ENCODE peak calls at places on chromosome 1, in five cellular contexts. X is IMR-90, G is neuronal stem cell, D is H9, B is mesendoderm. O is an unnamed sample.

GRCh38 chr1:156337052-156337887 is 822 bp downstream of the CCT3 start:
- DNase-seq in X (peak), G (no peak), D (no peak), B (no peak), O (no peak)

GRCh38 chr1:81430236-81430635 is 370.5 kb upstream of the ADGRL2 start:
- DNase-seq in X (no peak), G (no peak), D (no peak), B (peak), O (no peak)

GRCh38 chr1:85109475-85109874 is 61.2 kb upstream of the MCOLN3 start:
- DNase-seq in X (peak), G (peak), D (peak), B (peak), O (peak)

GRCh38 chr1:30366914-30367313 is 356.5 kb downstream of the MATN1 start:
- DNase-seq in X (no peak), G (no peak), D (peak), B (peak), O (no peak)

GRCh38 chr1:230827081-230827681 is 41.1 kb downstream of the C1orf198 start:
- DNase-seq in X (peak), G (no peak), D (no peak), B (no peak), O (no peak)

GRCh38 chr1:9825101-9826074 is 1.6 kb upstream of the CLSTN1 start:
- DNase-seq in X (peak), G (no peak), D (peak), B (peak), O (peak)

GRCh38 chr1:106225406-106225805 is 831.1 kb upstream of the PRMT6 start:
- DNase-seq in X (no peak), G (no peak), D (no peak), B (no peak), O (no peak)

GRCh38 chr1:16888806-16889178 is 7.0 kb upstream of the RNU1-2 start:
- DNase-seq in X (no peak), G (no peak), D (no peak), B (peak), O (peak)

GRCh38 chr1:35164893-35165292 is 28.1 kb downstream of the SFPQ start:
- DNase-seq in X (no peak), G (no peak), D (no peak), B (no peak), O (no peak)

GRCh38 chr1:17561252-17561558 is 21.7 kb downstream of the ARHGEF10L start:
- DNase-seq in X (no peak), G (no peak), D (no peak), B (no peak), O (no peak)

GRCh38 chr1:246705368-246705767 is 18.8 kb upstream of the SCCPDH start:
- DNase-seq in X (peak), G (no peak), D (no peak), B (no peak), O (peak)

GRCh38 chr1:235709018-235709417 is 59.4 kb upstream of the GNG4 start:
- DNase-seq in X (no peak), G (no peak), D (no peak), B (no peak), O (no peak)

GRCh38 chr1:225426395-225427248 is 1.2 kb downstream of the LBR start:
- DNase-seq in X (peak), G (no peak), D (no peak), B (peak), O (no peak)

GRCh38 chr1:75233302-75233929 is 99.2 kb downstream of the LHX8 start:
- DNase-seq in X (peak), G (peak), D (no peak), B (peak), O (peak)

GRCh38 chr1:181733486-181733885 is 250.2 kb downstream of the CACNA1E start:
- DNase-seq in X (no peak), G (no peak), D (no peak), B (no peak), O (no peak)

GRCh38 chr1:12615916-12616708 is 1.9 kb downstream of the DHRS3 start:
- DNase-seq in X (peak), G (no peak), D (peak), B (peak), O (peak)

GRCh38 chr1:83813571-83813970 is 185.4 kb downstream of the TTLL7 start:
- DNase-seq in X (no peak), G (no peak), D (no peak), B (no peak), O (no peak)

GRCh38 chr1:183029591-183030000 is 6.4 kb downstream of the LAMC1 start:
- DNase-seq in X (peak), G (no peak), D (no peak), B (peak), O (peak)

GRCh38 chr1:177780096-177780700 is 189.7 kb downstream of the SEC16B start:
- DNase-seq in X (peak), G (no peak), D (no peak), B (peak), O (peak)

GRCh38 chr1:232921416-232921815 is 29.0 kb upstream of the NTPCR start:
- DNase-seq in X (no peak), G (no peak), D (no peak), B (no peak), O (no peak)

GRCh38 chr1:98388431-98388830 is 273.1 kb upstream of the SNX7 start:
- DNase-seq in X (peak), G (no peak), D (no peak), B (no peak), O (no peak)

GRCh38 chr1:162093095-162093494 is 23.6 kb downstream of the NOS1AP start:
- DNase-seq in X (no peak), G (no peak), D (no peak), B (no peak), O (no peak)

GRCh38 chr1:228144213-228145049 is 4.4 kb downstream of the GUK1 start:
- DNase-seq in X (no peak), G (no peak), D (no peak), B (no peak), O (no peak)
- H3K4me2 ChIP-seq in X (no peak), G (no peak), D (no peak), B (no peak), O (no peak)

GRCh38 chr1:238439483-238439882 is 548.8 kb upstream of the ZP4 start:
- DNase-seq in X (no peak), G (peak), D (no peak), B (peak), O (no peak)

GRCh38 chr1:238443687-238444086 is 553.0 kb upstream of the ZP4 start:
- DNase-seq in X (no peak), G (no peak), D (no peak), B (no peak), O (no peak)

DNA sequence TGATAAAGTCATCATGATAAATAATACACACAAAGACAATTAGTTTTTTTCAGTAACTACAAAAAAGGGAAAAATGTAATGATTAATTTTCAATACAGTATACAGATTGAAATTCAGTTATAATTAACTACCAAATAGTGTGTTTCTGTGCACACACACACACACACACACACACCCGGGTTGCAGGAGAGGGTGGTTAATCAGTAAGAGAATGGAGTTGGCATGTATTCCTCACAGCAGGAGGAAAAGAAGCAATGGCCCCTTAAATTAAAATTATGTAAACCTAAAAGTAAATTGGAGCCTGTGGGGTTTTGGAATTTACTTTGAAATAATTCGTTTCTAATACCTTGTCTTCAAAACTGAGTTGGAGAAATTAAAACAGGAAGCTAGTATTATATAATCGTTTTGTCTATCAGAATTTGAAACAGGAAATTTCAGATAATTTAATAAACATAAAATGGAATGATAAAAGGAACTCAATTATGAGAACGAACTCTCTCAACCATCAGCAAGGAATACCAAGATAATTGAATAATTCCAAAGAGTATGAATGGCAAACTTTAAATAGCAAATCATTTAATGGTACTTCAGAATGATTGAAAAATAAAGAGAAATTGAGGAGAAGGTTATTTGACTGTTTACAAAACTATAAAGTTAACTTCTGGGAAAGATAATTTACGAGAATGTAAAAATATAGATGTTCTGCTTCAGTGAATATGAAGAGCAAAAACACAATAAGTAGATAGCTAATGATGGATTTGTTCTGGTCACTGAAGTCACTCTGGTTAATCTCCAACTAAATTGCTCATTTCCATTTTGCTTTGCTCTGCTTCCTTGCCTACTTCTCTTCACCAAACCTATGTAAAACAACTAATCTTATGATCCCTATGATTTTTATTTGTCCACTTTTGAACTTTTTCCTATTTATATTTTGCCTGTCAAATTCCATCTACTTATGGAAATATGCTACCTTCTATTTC is 547.9 kb upstream of the ZP4 start:
- DNase-seq in X (no peak), G (no peak), D (no peak), B (no peak), O (no peak)
- H2AK5ac ChIP-seq in X (no peak), G (no peak), D (no peak), B (no peak), O (no peak)

DNA sequence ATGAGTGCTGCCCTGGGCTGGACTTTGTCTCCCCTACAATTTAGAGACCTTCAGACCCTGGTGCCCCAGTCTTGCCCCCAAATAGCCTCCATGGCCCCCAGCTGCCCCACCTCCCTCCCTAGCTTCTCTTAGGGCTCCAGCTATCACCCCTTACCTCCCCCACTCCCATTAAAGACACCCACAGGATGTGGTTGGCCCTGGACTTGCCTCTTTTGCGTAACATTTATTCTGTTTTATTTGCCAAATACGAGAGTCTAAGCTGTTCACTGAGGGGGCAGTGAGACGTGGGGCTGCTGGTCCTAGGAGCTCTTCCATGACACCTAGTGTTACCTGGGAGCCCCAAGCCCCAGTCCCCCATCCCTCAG is 4.5 kb downstream of the ZC3H12A start:
- DNase-seq in X (peak), G (no peak), D (no peak), B (no peak), O (no peak)
- H3K4me2 ChIP-seq in X (peak), G (no peak), D (no peak), B (no peak), O (peak)

DNA sequence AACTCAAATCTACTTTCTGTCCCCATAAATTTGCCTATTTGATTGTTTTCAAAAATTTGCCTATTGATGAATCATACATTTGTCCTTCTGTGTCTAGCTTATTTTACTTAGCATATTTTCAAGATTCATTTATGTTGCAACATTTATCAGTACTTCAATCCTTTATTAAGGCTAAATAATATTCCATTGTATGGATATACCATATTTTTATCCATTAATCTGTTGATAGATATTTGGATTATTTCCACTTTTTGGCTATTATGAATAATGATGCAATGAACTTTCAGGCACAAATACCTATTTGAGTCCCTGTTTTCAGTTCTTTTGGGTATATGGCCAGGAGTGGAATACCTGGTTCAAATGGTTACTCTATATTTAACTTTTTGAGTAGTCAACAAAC is 99.7 kb upstream of the DMRTA2 start:
- DNase-seq in X (no peak), G (no peak), D (no peak), B (no peak), O (no peak)
- H2AK5ac ChIP-seq in X (no peak), G (no peak), D (no peak), B (no peak), O (no peak)

GRCh38 chr1:2041305-2041704 is 8.9 kb upstream of the PRKCZ start:
- DNase-seq in X (no peak), G (no peak), D (no peak), B (no peak), O (no peak)
- H3K4me2 ChIP-seq in X (no peak), G (no peak), D (no peak), B (no peak), O (no peak)

GRCh38 chr1:18859560-18859959 is at the start of gene TAS1R2:
- DNase-seq in X (no peak), G (no peak), D (no peak), B (no peak), O (no peak)

GRCh38 chr1:18856435-18856834 is 3.0 kb downstream of the TAS1R2 start:
- DNase-seq in X (no peak), G (no peak), D (no peak), B (no peak), O (no peak)

GRCh38 chr1:18855573-18855972 is 3.9 kb downstream of the TAS1R2 start:
- DNase-seq in X (no peak), G (no peak), D (no peak), B (no peak), O (no peak)

GRCh38 chr1:18861082-18861481 is 1.6 kb upstream of the TAS1R2 start:
- DNase-seq in X (no peak), G (no peak), D (no peak), B (no peak), O (no peak)

DNA sequence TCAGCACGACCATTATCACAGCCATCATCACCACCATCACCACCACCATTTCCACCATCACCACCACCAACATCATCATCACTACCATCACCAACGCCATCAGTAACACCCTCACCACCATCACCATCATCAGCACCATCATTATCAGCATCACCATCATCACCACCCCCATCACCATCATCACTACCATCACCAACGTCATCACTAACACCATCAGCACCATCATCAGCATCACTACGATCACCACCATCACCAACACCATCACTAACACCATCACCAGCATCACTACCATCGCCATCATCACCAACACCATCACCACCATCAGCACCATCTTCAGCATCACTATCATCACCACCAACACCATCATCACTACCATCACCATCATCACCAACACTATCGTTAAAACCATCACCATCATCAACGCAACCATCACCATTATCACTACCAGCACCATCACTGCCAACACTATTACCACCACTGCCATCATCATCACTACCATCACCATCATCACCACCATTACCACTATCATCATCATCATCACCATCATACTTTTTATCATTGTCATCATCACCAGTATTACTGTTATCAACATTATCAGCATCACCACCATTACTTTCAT is 1.3 kb downstream of the TAS1R2 start:
- DNase-seq in X (no peak), G (no peak), D (no peak), B (no peak), O (no peak)
- H2AK5ac ChIP-seq in X (no peak), G (no peak), D (no peak), B (no peak), O (no peak)

DNA sequence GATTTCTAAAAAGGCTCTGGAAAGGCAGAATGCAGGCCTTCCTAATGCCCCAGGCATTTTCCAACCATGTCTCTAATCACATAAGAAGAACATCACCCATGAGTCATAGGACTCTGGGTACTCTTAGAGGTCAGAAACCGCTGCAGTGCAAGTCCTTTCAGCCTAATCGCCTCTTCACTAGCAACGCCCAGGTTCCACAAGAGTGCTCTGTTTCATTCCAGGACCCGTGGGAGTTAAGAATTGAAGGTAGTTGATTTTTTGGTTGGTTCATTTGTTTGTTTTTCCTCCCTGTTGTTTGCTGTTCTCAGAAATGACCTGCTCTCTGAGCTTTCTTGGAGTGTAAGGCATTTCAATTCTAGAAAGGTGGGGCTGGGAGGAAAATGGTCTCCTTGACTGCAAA is 123.2 kb downstream of the NR5A2 start:
- DNase-seq in X (peak), G (no peak), D (no peak), B (peak), O (peak)
- H3K4me2 ChIP-seq in X (no peak), G (no peak), D (no peak), B (no peak), O (no peak)

DNA sequence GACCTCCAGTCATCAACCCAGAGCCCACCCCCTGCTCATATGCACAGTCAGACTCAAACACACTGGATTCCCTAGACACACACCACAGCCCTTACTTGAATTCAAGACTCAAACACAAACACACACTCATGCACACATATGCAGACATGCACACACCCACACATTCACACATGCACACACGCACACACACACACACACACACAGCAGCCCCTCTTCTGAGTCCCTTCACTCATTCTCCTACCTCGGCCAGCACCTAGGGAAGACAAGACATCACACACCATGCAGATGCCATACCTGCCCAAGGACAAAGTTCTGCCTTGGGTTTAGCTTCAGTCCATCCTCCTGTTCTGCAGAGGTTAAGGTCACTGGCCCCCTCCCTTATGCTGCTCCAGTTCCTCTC is 1.6 kb upstream of the HCRTR1 start:
- DNase-seq in X (no peak), G (no peak), D (no peak), B (no peak), O (no peak)
- H2AK5ac ChIP-seq in X (no peak), G (no peak), D (no peak), B (no peak), O (no peak)

O was measured in trophoblast cell.